ENCODE peak calls at places on chromosomes 11 and 22, in six cellular contexts. V is naive thymus-derived CD8-positive, alpha-beta T cell; J is small intestine; O is GM23338; Z is astrocyte of the hippocampus; S is kidney. G is an unnamed sample.

GRCh38 chr11:100972046-100972445 is 157.6 kb downstream of the PGR start:
- DNase-seq in V (no peak), J (no peak), O (no peak), Z (no peak), S (no peak), G (no peak)

GRCh38 chr22:39309881-39310714 is 9.3 kb downstream of the RPL3 start:
- DNase-seq in V (no peak), J (no peak), O (no peak), Z (peak), S (no peak), G (peak)

GRCh38 chr11:46446343-46446751 is 54.8 kb upstream of the CHRM4 start:
- DNase-seq in V (no peak), J (no peak), O (peak), Z (peak), S (no peak), G (peak)

GRCh38 chr11:130421199-130421585 is 7.2 kb downstream of the ADAMTS8 start:
- DNase-seq in V (no peak), J (no peak), O (no peak), Z (no peak), S (no peak), G (no peak)

GRCh38 chr11:119480375-119481020 is 57.5 kb upstream of the THY1 start:
- DNase-seq in V (no peak), J (no peak), O (no peak), Z (no peak), S (peak), G (no peak)

GRCh38 chr22:39176673-39177455 is 24.4 kb upstream of the CBX7 start:
- DNase-seq in V (no peak), J (no peak), O (peak), Z (peak), S (peak), G (peak)

GRCh38 chr11:33674035-33674814 is 26.4 kb downstream of the C11orf91 start:
- DNase-seq in V (no peak), J (no peak), O (no peak), Z (peak), S (no peak), G (peak)

GRCh38 chr11:121063728-121064127 is 37.3 kb upstream of the TECTA start:
- DNase-seq in V (no peak), J (no peak), O (peak), Z (no peak), S (no peak), G (peak)

G was measured in EL.